ENCODE peak calls at places on chromosome 9, in eight cellular contexts. Q, S, U, N, J, D, G and L are unnamed samples.

GRCh38 chr9:115106001-115106400 is 12.0 kb downstream of the TNC start:
- DNase-seq in Q (no peak), S (no peak), U (no peak), N (no peak), J (no peak), D (no peak), G (peak), L (no peak)

GRCh38 chr9:115369322-115369957 is 251.5 kb upstream of the TNC start:
- DNase-seq in Q (no peak), S (no peak), U (peak), N (no peak), J (no peak), D (no peak), G (peak), L (no peak)

GRCh38 chr9:37902804-37903580 is 935 bp downstream of the SLC25A51 start:
- DNase-seq in Q (no peak), S (no peak), U (peak), N (no peak), J (no peak), D (no peak), G (peak), L (no peak)

GRCh38 chr9:84419203-84419602 is 78.6 kb upstream of the SLC28A3 start:
- DNase-seq in Q (no peak), S (no peak), U (no peak), N (no peak), J (no peak), D (peak), G (no peak), L (no peak)

GRCh38 chr9:136587145-136587943 is 41.5 kb upstream of the NOTCH1 start:
- DNase-seq in Q (peak), S (no peak), U (peak), N (peak), J (peak), D (peak), G (no peak), L (no peak)

GRCh38 chr9:127979333-127980055 is 1.3 kb downstream of the EEIG1 start:
- DNase-seq in Q (peak), S (peak), U (peak), N (peak), J (peak), D (peak), G (peak), L (no peak)

GRCh38 chr9:132233138-132233537 is 71.3 kb downstream of the NTNG2 start:
- DNase-seq in Q (no peak), S (no peak), U (no peak), N (no peak), J (no peak), D (no peak), G (no peak), L (no peak)

GRCh38 chr9:69200071-69200470 is 26.0 kb downstream of the TJP2 start:
- DNase-seq in Q (peak), S (no peak), U (peak), N (peak), J (peak), D (no peak), G (no peak), L (peak)

GRCh38 chr9:13267743-13268142 is 11.7 kb downstream of the MPDZ start:
- DNase-seq in Q (no peak), S (no peak), U (peak), N (no peak), J (no peak), D (no peak), G (peak), L (no peak)

GRCh38 chr9:99050292-99050911 is 54.5 kb upstream of the TGFBR1 start:
- DNase-seq in Q (no peak), S (no peak), U (peak), N (no peak), J (no peak), D (no peak), G (peak), L (no peak)

GRCh38 chr9:20558609-20559016 is 63.7 kb downstream of the MLLT3 start:
- DNase-seq in Q (no peak), S (no peak), U (peak), N (no peak), J (no peak), D (no peak), G (peak), L (no peak)

GRCh38 chr9:117649126-117649525 is 55.1 kb upstream of the TLR4 start:
- DNase-seq in Q (no peak), S (no peak), U (peak), N (no peak), J (no peak), D (no peak), G (no peak), L (no peak)

GRCh38 chr9:132833451-132834130 is 44.5 kb downstream of the AK8 start:
- DNase-seq in Q (no peak), S (no peak), U (no peak), N (no peak), J (no peak), D (no peak), G (no peak), L (no peak)

GRCh38 chr9:128550770-128551651 is 1.4 kb upstream of the SPTAN1 start:
- DNase-seq in Q (peak), S (no peak), U (peak), N (peak), J (peak), D (no peak), G (no peak), L (no peak)

GRCh38 chr9:76873056-76873792 is 32.7 kb downstream of the PRUNE2 start:
- DNase-seq in Q (no peak), S (no peak), U (peak), N (no peak), J (peak), D (peak), G (no peak), L (no peak)

GRCh38 chr9:80030801-80031200 is 459.0 kb downstream of the TLE4 start:
- DNase-seq in Q (no peak), S (no peak), U (no peak), N (no peak), J (no peak), D (no peak), G (no peak), L (no peak)

GRCh38 chr9:12133416-12133815 is 559.8 kb upstream of the TYRP1 start:
- DNase-seq in Q (no peak), S (no peak), U (no peak), N (no peak), J (no peak), D (no peak), G (no peak), L (no peak)

GRCh38 chr9:98867434-98868168 is 60.1 kb downstream of the GALNT12 start:
- DNase-seq in Q (peak), S (no peak), U (peak), N (peak), J (no peak), D (no peak), G (peak), L (no peak)

GRCh38 chr9:91180930-91181268 is 180.8 kb downstream of the AUH start:
- DNase-seq in Q (no peak), S (no peak), U (no peak), N (no peak), J (no peak), D (no peak), G (no peak), L (no peak)

GRCh38 chr9:114538241-114538640 is 33.0 kb upstream of the WHRN start:
- DNase-seq in Q (no peak), S (peak), U (no peak), N (no peak), J (peak), D (no peak), G (peak), L (no peak)

GRCh38 chr9:99274511-99274910 is 52.4 kb downstream of the SEC61B start:
- DNase-seq in Q (no peak), S (no peak), U (no peak), N (no peak), J (no peak), D (no peak), G (no peak), L (no peak)

GRCh38 chr9:30943446-30944232 is 1440.8 kb upstream of the ACO1 start:
- DNase-seq in Q (no peak), S (peak), U (no peak), N (no peak), J (no peak), D (no peak), G (no peak), L (no peak)

GRCh38 chr9:95486318-95486717 is 30.5 kb downstream of the PTCH1 start:
- DNase-seq in Q (no peak), S (no peak), U (no peak), N (no peak), J (no peak), D (no peak), G (no peak), L (no peak)

GRCh38 chr9:99023229-99023628 is 79.5 kb downstream of the COL15A1 start:
- DNase-seq in Q (no peak), S (no peak), U (no peak), N (no peak), J (no peak), D (no peak), G (no peak), L (no peak)

GRCh38 chr9:71642043-71642442 is 126.3 kb downstream of the CEMIP2 start:
- DNase-seq in Q (no peak), S (no peak), U (no peak), N (no peak), J (no peak), D (no peak), G (no peak), L (no peak)

GRCh38 chr9:136328011-136328621 is 777 bp downstream of the GPSM1 start:
- DNase-seq in Q (peak), S (no peak), U (no peak), N (no peak), J (no peak), D (peak), G (no peak), L (no peak)

GRCh38 chr9:113574381-113575262 is 111.1 kb downstream of the RGS3 start:
- DNase-seq in Q (no peak), S (no peak), U (peak), N (peak), J (no peak), D (no peak), G (no peak), L (no peak)

GRCh38 chr9:113648586-113648985 is 185.1 kb downstream of the RGS3 start:
- DNase-seq in Q (no peak), S (no peak), U (no peak), N (no peak), J (no peak), D (no peak), G (no peak), L (no peak)

GRCh38 chr9:110443146-110443877 is 105.6 kb upstream of the TXNDC8 start:
- DNase-seq in Q (no peak), S (no peak), U (peak), N (no peak), J (no peak), D (no peak), G (peak), L (no peak)

GRCh38 chr9:135515083-135515511 is 6.1 kb upstream of the LCN1 start:
- DNase-seq in Q (no peak), S (no peak), U (no peak), N (no peak), J (peak), D (no peak), G (no peak), L (no peak)

GRCh38 chr9:120362446-120362845 is 217.5 kb downstream of the CDK5RAP2 start:
- DNase-seq in Q (no peak), S (no peak), U (no peak), N (no peak), J (no peak), D (no peak), G (no peak), L (no peak)

GRCh38 chr9:29691758-29692407 is 2118.6 kb upstream of the C9orf72 start:
- DNase-seq in Q (no peak), S (no peak), U (peak), N (no peak), J (peak), D (peak), G (peak), L (no peak)

GRCh38 chr9:91340395-91340794 is 21.3 kb downstream of the AUH start:
- DNase-seq in Q (no peak), S (no peak), U (no peak), N (no peak), J (no peak), D (no peak), G (no peak), L (no peak)

GRCh38 chr9:114621975-114622609 is 11.0 kb downstream of the TMEM268 start:
- DNase-seq in Q (peak), S (no peak), U (peak), N (no peak), J (no peak), D (no peak), G (peak), L (no peak)

GRCh38 chr9:69122086-69122390 is 52.0 kb upstream of the TJP2 start:
- DNase-seq in Q (peak), S (peak), U (peak), N (peak), J (peak), D (peak), G (peak), L (peak)

GRCh38 chr9:110875275-110875674 is 163.0 kb downstream of the LPAR1 start:
- DNase-seq in Q (no peak), S (no peak), U (no peak), N (no peak), J (peak), D (peak), G (no peak), L (no peak)

GRCh38 chr9:26243722-26244121 is 565.5 kb upstream of the TUSC1 start:
- DNase-seq in Q (no peak), S (no peak), U (peak), N (no peak), J (no peak), D (no peak), G (peak), L (no peak)

GRCh38 chr9:137620581-137620980 is 1.8 kb downstream of the EHMT1 start:
- DNase-seq in Q (no peak), S (no peak), U (no peak), N (no peak), J (no peak), D (no peak), G (no peak), L (no peak)

GRCh38 chr9:137615387-137615871 is 3.4 kb upstream of the EHMT1 start:
- DNase-seq in Q (no peak), S (no peak), U (no peak), N (no peak), J (no peak), D (no peak), G (no peak), L (no peak)

GRCh38 chr9:137621131-137621757 is 2.4 kb downstream of the EHMT1 start:
- DNase-seq in Q (no peak), S (peak), U (no peak), N (no peak), J (no peak), D (no peak), G (peak), L (no peak)

GRCh38 chr9:137619240-137620090 is 660 bp downstream of the EHMT1 start:
- DNase-seq in Q (no peak), S (peak), U (peak), N (no peak), J (peak), D (peak), G (no peak), L (no peak)

GRCh38 chr9:137618105-137619067 is at the start of gene EHMT1:
- DNase-seq in Q (peak), S (peak), U (peak), N (peak), J (peak), D (peak), G (peak), L (peak)
- TF ChIP-seq CTCF in Q (no peak), S (peak), U (no peak), N (peak), J (no peak), D (no peak), G (no peak), L (no peak)

DNA sequence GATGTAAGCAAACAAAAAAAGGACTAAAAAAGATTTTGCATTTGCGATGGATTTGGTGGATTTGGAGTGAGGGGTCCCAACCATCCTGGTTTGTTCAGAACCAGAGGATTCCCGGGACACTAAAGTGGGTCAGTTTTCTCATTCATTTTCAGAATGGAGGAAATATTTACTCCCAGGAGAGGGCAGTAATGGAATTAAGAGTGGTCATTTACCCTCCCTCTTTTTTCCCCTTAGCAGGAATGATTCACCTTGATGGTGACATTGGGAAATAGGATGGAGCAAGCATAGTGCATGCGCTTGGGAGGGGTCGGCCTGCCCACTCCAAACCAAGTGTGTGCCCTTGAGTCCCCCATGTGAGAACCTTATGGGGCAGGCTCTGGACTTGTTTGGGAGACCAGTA is 164.2 kb upstream of the PUM3 start:
- DNase-seq in Q (no peak), S (no peak), U (no peak), N (no peak), J (no peak), D (no peak), G (no peak), L (no peak)
- TF ChIP-seq CTCF in Q (no peak), S (no peak), U (no peak), N (no peak), J (no peak), D (no peak), G (no peak), L (no peak)

GRCh38 chr9:81827616-81828296 is 100.5 kb upstream of the SPATA31D4 start:
- DNase-seq in Q (no peak), S (no peak), U (no peak), N (no peak), J (no peak), D (no peak), G (no peak), L (no peak)

GRCh38 chr9:81824802-81825770 is 103.1 kb upstream of the SPATA31D4 start:
- DNase-seq in Q (no peak), S (no peak), U (no peak), N (no peak), J (no peak), D (no peak), G (no peak), L (no peak)

GRCh38 chr9:81823672-81824554 is 104.3 kb upstream of the SPATA31D4 start:
- DNase-seq in Q (no peak), S (no peak), U (no peak), N (no peak), J (no peak), D (no peak), G (no peak), L (no peak)

GRCh38 chr9:81825831-81826540 is 102.2 kb upstream of the SPATA31D4 start:
- DNase-seq in Q (no peak), S (no peak), U (no peak), N (no peak), J (no peak), D (no peak), G (no peak), L (no peak)

GRCh38 chr9:81826541-81826906 is 101.7 kb upstream of the SPATA31D4 start:
- DNase-seq in Q (no peak), S (no peak), U (no peak), N (no peak), J (no peak), D (no peak), G (no peak), L (no peak)
- TF ChIP-seq CTCF in Q (no peak), S (no peak), U (no peak), N (no peak), J (no peak), D (peak), G (no peak), L (no peak)

GRCh38 chr9:75432386-75432785 is 344.1 kb downstream of the OSTF1 start:
- DNase-seq in Q (no peak), S (no peak), U (no peak), N (peak), J (no peak), D (no peak), G (no peak), L (no peak)

GRCh38 chr9:75432888-75433287 is 344.6 kb downstream of the OSTF1 start:
- DNase-seq in Q (no peak), S (no peak), U (no peak), N (no peak), J (no peak), D (no peak), G (no peak), L (no peak)

GRCh38 chr9:75431388-75431787 is 343.1 kb downstream of the OSTF1 start:
- DNase-seq in Q (no peak), S (no peak), U (no peak), N (no peak), J (no peak), D (no peak), G (no peak), L (no peak)

DNA sequence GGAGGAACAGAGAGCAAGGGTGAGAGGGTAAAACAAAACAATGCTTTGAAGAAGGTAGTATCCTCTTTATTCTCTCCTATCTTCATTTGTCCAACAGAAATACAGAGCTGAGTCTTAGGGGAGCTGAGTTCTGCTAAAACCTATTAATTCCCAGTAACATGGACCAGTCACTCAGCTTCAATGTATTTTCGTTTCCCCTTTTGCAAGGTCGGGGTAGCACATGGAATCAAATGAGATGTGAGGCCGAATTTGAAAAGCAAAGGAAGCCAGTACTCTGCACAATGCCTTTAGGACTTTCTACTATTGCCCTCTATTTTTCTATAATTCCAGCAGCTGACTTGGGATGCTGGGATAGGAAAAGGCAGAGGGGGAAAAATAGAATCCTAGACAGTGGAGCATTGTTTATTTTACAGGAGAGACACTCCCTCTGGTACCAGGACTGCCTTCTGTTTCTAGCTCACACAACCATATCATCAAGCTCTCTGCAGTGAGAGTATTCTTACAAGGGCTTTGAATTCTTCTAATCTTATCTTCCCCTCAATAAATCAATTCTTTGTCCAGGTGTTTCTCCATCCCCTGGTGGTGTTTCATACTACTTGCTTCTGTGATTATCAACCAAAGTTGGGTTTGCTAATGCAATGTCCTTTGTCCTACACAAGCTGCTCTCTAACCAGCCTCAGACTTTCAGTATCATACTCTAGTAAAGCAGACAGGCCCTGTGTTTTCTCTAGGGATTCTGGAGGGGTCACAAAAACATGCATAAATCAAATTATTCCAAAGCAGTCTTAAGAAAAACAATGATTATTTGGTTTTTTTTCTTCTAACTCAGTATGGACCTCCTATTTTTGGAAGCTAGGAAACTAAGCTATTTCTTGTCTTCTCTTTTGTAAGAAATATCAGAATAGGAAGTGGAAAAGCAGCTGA is 341.5 kb downstream of the OSTF1 start:
- DNase-seq in Q (no peak), S (no peak), U (no peak), N (no peak), J (no peak), D (no peak), G (no peak), L (no peak)
- TF ChIP-seq CTCF in Q (peak), S (peak), U (no peak), N (no peak), J (no peak), D (no peak), G (no peak), L (no peak)

DNA sequence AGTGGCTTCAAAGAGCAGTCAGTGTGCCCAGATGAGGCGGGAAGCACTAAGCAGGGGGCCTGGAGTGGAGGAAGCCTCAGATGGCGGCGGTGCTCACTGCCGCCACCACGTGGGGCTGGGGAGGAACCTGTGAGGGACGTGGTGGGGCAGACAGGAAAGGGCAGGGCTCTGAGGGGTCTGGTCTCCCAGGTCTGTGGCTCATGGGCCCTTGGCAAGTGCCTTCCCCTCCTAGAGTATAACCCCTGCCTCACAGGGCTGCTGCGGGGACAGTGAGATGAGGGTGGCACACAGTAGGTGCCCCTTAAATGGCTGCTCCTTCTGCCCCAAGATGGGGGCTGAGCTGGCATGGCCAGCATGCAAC is 26.6 kb downstream of the NR5A1 start:
- DNase-seq in Q (no peak), S (no peak), U (peak), N (no peak), J (peak), D (peak), G (peak), L (no peak)
- TF ChIP-seq CTCF in Q (no peak), S (peak), U (peak), N (no peak), J (peak), D (peak), G (peak), L (no peak)